ENCODE peak calls at places on chromosomes 5 and 9, in four cellular contexts. One of them, this sample, is unnamed.

GRCh38 chr9:106916491-106917235 is 53.7 kb downstream of the ZNF462 start:
- DNase-seq in IMR-90: peak
- DNase-seq in H1: no peak
- DNase-seq in H9: no peak
- DNase-seq in this sample: peak

GRCh38 chr5:143400541-143401252 is 2.8 kb downstream of the NR3C1 start:
- DNase-seq in H1: no peak
- DNase-seq in H9: no peak
- DNase-seq in IMR-90: peak
- DNase-seq in this sample: no peak

GRCh38 chr9:96478829-96479371 is 28.9 kb downstream of the HABP4 start:
- DNase-seq in IMR-90: peak
- DNase-seq in H1: no peak
- DNase-seq in H9: no peak
- DNase-seq in this sample: no peak

GRCh38 chr9:126684345-126684744 is 70.6 kb downstream of the LMX1B start:
- DNase-seq in IMR-90: no peak
- DNase-seq in H1: no peak
- DNase-seq in H9: no peak
- DNase-seq in this sample: no peak

GRCh38 chr5:139652788-139653241 is 4.7 kb downstream of the CXXC5 start:
- DNase-seq in H1: no peak
- DNase-seq in IMR-90: no peak
- DNase-seq in H9: no peak
- DNase-seq in this sample: no peak

GRCh38 chr5:77015938-77016569 is 14.2 kb upstream of the AGGF1 start:
- DNase-seq in IMR-90: peak
- DNase-seq in H9: peak
- DNase-seq in H1: no peak
- DNase-seq in this sample: peak

GRCh38 chr5:176501333-176501732 is 35.9 kb downstream of the RNF44 start:
- DNase-seq in IMR-90: peak
- DNase-seq in H9: no peak
- DNase-seq in H1: no peak
- DNase-seq in this sample: no peak

GRCh38 chr5:91359957-91360609 is 23.0 kb downstream of the ARRDC3 start:
- DNase-seq in H9: no peak
- DNase-seq in IMR-90: no peak
- DNase-seq in H1: no peak
- DNase-seq in this sample: no peak

GRCh38 chr5:73957397-73958001 is 331.5 kb downstream of the ARHGEF28 start:
- DNase-seq in H9: no peak
- DNase-seq in H1: no peak
- DNase-seq in IMR-90: peak
- DNase-seq in this sample: peak

GRCh38 chr5:111099058-111099778 is 7.1 kb downstream of the WDR36 start:
- DNase-seq in H9: no peak
- DNase-seq in H1: no peak
- DNase-seq in IMR-90: peak
- DNase-seq in this sample: no peak

GRCh38 chr9:124797343-124798103 is 20.6 kb downstream of the OLFML2A start:
- DNase-seq in H1: no peak
- DNase-seq in IMR-90: peak
- DNase-seq in H9: no peak
- DNase-seq in this sample: no peak

GRCh38 chr5:132458651-132459030 is 31.9 kb downstream of the IRF1 start:
- DNase-seq in H1: no peak
- DNase-seq in IMR-90: peak
- DNase-seq in H9: no peak
- DNase-seq in this sample: no peak

GRCh38 chr5:92332039-92332438 is 948.9 kb upstream of the ARRDC3 start:
- DNase-seq in H9: no peak
- DNase-seq in H1: no peak
- DNase-seq in IMR-90: peak
- DNase-seq in this sample: no peak

GRCh38 chr5:150534811-150535210 is 26.9 kb downstream of the NDST1 start:
- DNase-seq in H9: no peak
- DNase-seq in IMR-90: no peak
- DNase-seq in H1: no peak
- DNase-seq in this sample: no peak

GRCh38 chr9:15873573-15874177 is 320.8 kb downstream of the CCDC171 start:
- DNase-seq in H1: no peak
- DNase-seq in H9: no peak
- DNase-seq in IMR-90: peak
- DNase-seq in this sample: peak

GRCh38 chr9:134694368-134694665 is 52.7 kb downstream of the COL5A1 start:
- DNase-seq in IMR-90: no peak
- DNase-seq in H1: no peak
- DNase-seq in H9: no peak
- DNase-seq in this sample: no peak

GRCh38 chr9:134858051-134858841 is 22.4 kb upstream of the FCN2 start:
- DNase-seq in H1: no peak
- DNase-seq in IMR-90: peak
- DNase-seq in H9: peak
- DNase-seq in this sample: no peak

GRCh38 chr9:122228906-122229837 is at the start of gene LHX6:
- DNase-seq in IMR-90: peak
- DNase-seq in H1: no peak
- DNase-seq in H9: no peak
- DNase-seq in this sample: peak

GRCh38 chr5:64457846-64458245 is 48.0 kb upstream of the RGS7BP start:
- DNase-seq in H1: no peak
- DNase-seq in H9: no peak
- DNase-seq in IMR-90: no peak
- DNase-seq in this sample: no peak

GRCh38 chr5:135213466-135214239 is 179.6 kb upstream of the PITX1 start:
- DNase-seq in H1: no peak
- DNase-seq in IMR-90: no peak
- DNase-seq in H9: peak
- DNase-seq in this sample: no peak

GRCh38 chr5:115419794-115420585 is 123.5 kb upstream of the CCDC112 start:
- DNase-seq in H1: peak
- DNase-seq in H9: no peak
- DNase-seq in IMR-90: peak
- DNase-seq in this sample: peak

GRCh38 chr5:75886706-75887105 is 169.5 kb upstream of the POC5 start:
- DNase-seq in IMR-90: no peak
- DNase-seq in H9: no peak
- DNase-seq in H1: no peak
- DNase-seq in this sample: no peak

GRCh38 chr5:44294492-44294891 is 94.7 kb downstream of the FGF10 start:
- DNase-seq in IMR-90: no peak
- DNase-seq in H9: no peak
- DNase-seq in H1: no peak
- DNase-seq in this sample: no peak

GRCh38 chr5:134139891-134140469 is 25.5 kb downstream of the TCF7 start:
- DNase-seq in H9: peak
- DNase-seq in IMR-90: no peak
- DNase-seq in H1: no peak
- DNase-seq in this sample: no peak

GRCh38 chr9:15541862-15542261 is 11.0 kb upstream of the CCDC171 start:
- DNase-seq in IMR-90: peak
- DNase-seq in H1: no peak
- DNase-seq in H9: no peak
- DNase-seq in this sample: no peak

GRCh38 chr9:70044450-70045307 is 1.0 kb downstream of the MAMDC2 start:
- DNase-seq in H9: peak
- DNase-seq in H1: no peak
- DNase-seq in IMR-90: peak
- DNase-seq in this sample: peak

GRCh38 chr9:9521033-9521779 is 1091.6 kb downstream of the PTPRD start:
- DNase-seq in IMR-90: no peak
- DNase-seq in H1: no peak
- DNase-seq in H9: no peak
- DNase-seq in this sample: peak

GRCh38 chr5:39022151-39022550 is 52.0 kb downstream of the RICTOR start:
- DNase-seq in H9: no peak
- DNase-seq in H1: no peak
- DNase-seq in IMR-90: no peak
- DNase-seq in this sample: peak

DNA sequence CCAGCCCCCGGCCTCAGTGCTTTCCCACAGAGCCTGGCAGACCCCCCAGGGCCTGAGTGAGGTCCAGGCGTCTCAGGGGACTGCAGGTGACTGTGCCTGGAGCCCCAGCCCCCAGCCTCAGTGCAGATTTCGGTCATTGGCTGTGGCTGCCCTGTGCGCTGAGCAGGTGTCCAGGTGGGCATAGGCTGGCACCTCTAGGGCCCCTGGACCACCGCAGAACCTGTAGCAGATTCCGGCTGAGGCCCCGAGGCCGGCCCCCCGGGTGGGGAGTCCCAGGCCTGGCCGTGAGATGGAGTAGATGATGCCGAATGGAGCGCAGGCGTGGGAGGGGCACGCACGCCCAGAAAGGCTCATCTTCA is 12.1 kb downstream of the EXD3 start:
- DNase-seq in H1: no peak
- DNase-seq in H9: peak
- DNase-seq in IMR-90: no peak
- DNase-seq in this sample: no peak
- H2BK15ac ChIP-seq in H1: no peak
- H2BK15ac ChIP-seq in H9: peak
- H2BK15ac ChIP-seq in IMR-90: peak
- H2BK15ac ChIP-seq in this sample: no peak

GRCh38 chr9:6930827-6931226 is 173.1 kb downstream of the KDM4C start:
- DNase-seq in IMR-90: peak
- DNase-seq in H9: no peak
- DNase-seq in H1: no peak
- DNase-seq in this sample: peak
- H4K5ac ChIP-seq in IMR-90: no peak
- H4K5ac ChIP-seq in H9: no peak
- H4K5ac ChIP-seq in H1: no peak
- H4K5ac ChIP-seq in this sample: no peak

GRCh38 chr5:173229966-173230740 is 4.9 kb downstream of the NKX2-5 start:
- DNase-seq in H1: no peak
- DNase-seq in IMR-90: no peak
- DNase-seq in H9: peak
- DNase-seq in this sample: no peak

GRCh38 chr5:173230741-173231380 is 4.1 kb downstream of the NKX2-5 start:
- DNase-seq in H1: no peak
- DNase-seq in IMR-90: no peak
- DNase-seq in H9: no peak
- DNase-seq in this sample: no peak

GRCh38 chr5:173229381-173229959 is 5.5 kb downstream of the NKX2-5 start:
- DNase-seq in IMR-90: no peak
- DNase-seq in H9: peak
- DNase-seq in H1: no peak
- DNase-seq in this sample: no peak

GRCh38 chr5:173228639-173229380 is 6.2 kb downstream of the NKX2-5 start:
- DNase-seq in H1: no peak
- DNase-seq in IMR-90: no peak
- DNase-seq in H9: peak
- DNase-seq in this sample: peak

DNA sequence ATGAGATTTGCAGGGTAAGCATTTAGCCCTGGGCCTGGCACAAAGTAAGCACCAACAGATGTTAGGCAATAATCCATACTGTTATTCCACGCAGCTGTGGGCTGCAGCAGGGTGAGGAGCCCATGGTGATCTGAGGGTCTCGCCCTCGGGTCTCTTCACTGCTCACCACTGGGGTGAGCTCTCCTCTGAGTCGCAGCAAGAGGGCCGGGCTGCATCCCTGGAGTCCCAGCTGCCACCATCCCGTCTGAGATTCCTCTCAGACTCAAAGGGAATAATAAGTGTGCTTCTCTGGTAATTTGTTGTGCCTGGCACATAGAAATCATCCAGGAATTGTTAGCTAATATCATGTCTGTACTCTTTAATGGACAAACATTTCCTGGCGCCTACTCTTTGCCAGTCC is 6.9 kb downstream of the NKX2-5 start:
- DNase-seq in IMR-90: no peak
- DNase-seq in H1: no peak
- DNase-seq in H9: no peak
- DNase-seq in this sample: no peak
- H3K56ac ChIP-seq in IMR-90: no peak
- H3K56ac ChIP-seq in H1: no peak
- H3K56ac ChIP-seq in H9: no peak
- H3K56ac ChIP-seq in this sample: no peak

GRCh38 chr9:123440256-123440655 is 84.3 kb downstream of the CRB2 start:
- DNase-seq in H9: peak
- DNase-seq in IMR-90: no peak
- DNase-seq in H1: no peak
- DNase-seq in this sample: no peak
- H2BK15ac ChIP-seq in H9: no peak
- H2BK15ac ChIP-seq in IMR-90: no peak
- H2BK15ac ChIP-seq in H1: no peak
- H2BK15ac ChIP-seq in this sample: no peak